ENCODE peak calls at places on chromosomes 11 and 22, in nine cellular contexts. T is amygdala; B is psoas muscle; V is hypothalamus; W is WERI-Rb-1; N is RCC 7860; I is effector memory CD8-positive, alpha-beta T cell; Z is AG09319; U is activated naive CD8-positive, alpha-beta T cell treated with anti-CD3 and anti-CD28 coated beads for 36 hours. E is an unnamed sample.

GRCh38 chr11:1292644-1293618 is 16.5 kb downstream of the TOLLIP start:
- DNase-seq in B (peak; percentile 38), N (no peak), I (no peak), V (no peak), T (no peak), W (no peak), U (no peak), Z (no peak), E (no peak)

GRCh38 chr11:73452726-73453125 is 76.5 kb downstream of the RELT start:
- DNase-seq in T (no peak), V (no peak), N (no peak), U (no peak), W (no peak), Z (no peak), B (no peak), I (no peak), E (no peak)

GRCh38 chr11:78961938-78962701 is 387.5 kb upstream of the NARS2 start:
- DNase-seq in B (no peak), U (no peak), Z (no peak), N (no peak), V (peak; percentile 71), I (no peak), W (no peak), T (no peak), E (no peak)

GRCh38 chr11:1297011-1297575 is 12.3 kb downstream of the TOLLIP start:
- DNase-seq in Z (no peak), U (no peak), W (no peak), N (no peak), V (no peak), I (no peak), B (no peak), T (no peak), E (no peak)

GRCh38 chr11:134469627-134470026 is 57.6 kb upstream of the B3GAT1 start:
- DNase-seq in W (no peak), B (no peak), N (no peak), V (no peak), Z (no peak), T (no peak), U (no peak), I (no peak), E (no peak)

GRCh38 chr11:120956710-120957500 is 67.0 kb upstream of the TBCEL start:
- DNase-seq in V (no peak), U (peak; percentile 14), Z (no peak), T (no peak), W (peak; percentile 27), B (no peak), I (no peak), N (no peak), E (no peak)

GRCh38 chr11:62402226-62402625 is 16.6 kb upstream of the SCGB1A1 start:
- DNase-seq in I (peak; percentile 24), Z (no peak), W (no peak), V (no peak), T (no peak), U (peak; percentile 65), N (no peak), B (peak; percentile 81), E (no peak)

GRCh38 chr11:46659908-46660307 is 40.5 kb downstream of the ARHGAP1 start:
- DNase-seq in Z (peak; percentile 12), I (no peak), T (no peak), W (no peak), N (no peak), V (no peak), B (peak; percentile 73), U (no peak), E (no peak)

GRCh38 chr11:92969634-92970347 is at the start of gene MTNR1B:
- DNase-seq in N (no peak), Z (no peak), T (no peak), V (no peak), U (no peak), I (no peak), W (no peak), B (no peak), E (no peak)

GRCh38 chr11:27933992-27934829 is 173.7 kb downstream of the KIF18A start:
- DNase-seq in V (no peak), B (no peak), Z (no peak), N (peak; percentile 99), I (no peak), T (no peak), W (no peak), U (no peak), E (peak; percentile 98)

GRCh38 chr22:28963362-28963761 is 80.0 kb downstream of the ZNRF3 start:
- DNase-seq in W (peak; percentile 81), N (no peak), V (no peak), U (no peak), I (no peak), Z (no peak), B (no peak), T (no peak), E (no peak)

GRCh38 chr11:92449222-92449621 is 224.6 kb downstream of the FAT3 start:
- DNase-seq in B (no peak), Z (no peak), V (no peak), N (no peak), U (no peak), T (no peak), I (no peak), W (no peak), E (no peak)

GRCh38 chr11:75689861-75690641 is 21.2 kb upstream of the MAP6 start:
- DNase-seq in T (no peak), B (no peak), Z (no peak), N (peak; percentile 77), U (peak; percentile 20), W (no peak), I (no peak), V (no peak), E (no peak)